ENCODE peak calls at places on chromosomes 11 and 22, in six cellular contexts. Y is hepatocyte, N is fibroblast of lung, Q is PC-3, W is neuronal stem cell, O is H9. Z is an unnamed sample.

GRCh38 chr11:26930518-26931247 is 63.2 kb upstream of the FIBIN start:
- DNase-seq in Y (peak; percentile 16), N (peak; percentile 49), Q (no peak), W (no peak), O (no peak), Z (no peak)

GRCh38 chr22:24965822-24966626 is 13.5 kb downstream of the KIAA1671 start:
- DNase-seq in Y (no peak), N (no peak), Q (peak; percentile 58), W (no peak), O (no peak), Z (no peak)

GRCh38 chr22:22930571-22931556 is 43.2 kb downstream of the IGLL5 start:
- DNase-seq in Y (no peak), N (no peak), Q (no peak), W (no peak), O (no peak), Z (no peak)

GRCh38 chr11:74720596-74721478 is 10.4 kb downstream of the CHRDL2 start:
- DNase-seq in Y (peak; percentile 33), N (peak; percentile 87), Q (no peak), W (no peak), O (no peak), Z (no peak)

GRCh38 chr11:116073854-116074837 is 569.9 kb upstream of the CADM1 start:
- DNase-seq in Y (peak; percentile 63), N (no peak), Q (no peak), W (peak; percentile 76), O (no peak), Z (no peak)

GRCh38 chr11:126359431-126360048 is 4.1 kb downstream of the ST3GAL4 start:
- DNase-seq in Y (peak; percentile 73), N (peak; percentile 89), Q (no peak), W (no peak), O (no peak), Z (peak; percentile 96)

GRCh38 chr22:42754658-42755057 is 34.0 kb upstream of the A4GALT start:
- DNase-seq in Y (peak; percentile 53), N (peak; percentile 91), Q (peak; percentile 23), W (no peak), O (no peak), Z (peak; percentile 96)

GRCh38 chr11:110119317-110119716 is 26.1 kb downstream of the ZC3H12C start:
- DNase-seq in Y (no peak), N (no peak), Q (no peak), W (no peak), O (no peak), Z (no peak)

GRCh38 chr11:12827929-12828812 is 153.9 kb downstream of the TEAD1 start:
- DNase-seq in Y (peak; percentile 67), N (peak; percentile 89), Q (peak; percentile 69), W (peak; percentile 73), O (peak; percentile 63), Z (peak; percentile 88)

GRCh38 chr11:79503028-79503427 is 62.2 kb upstream of the TENM4 start:
- DNase-seq in Y (no peak), N (no peak), Q (no peak), W (no peak), O (no peak), Z (no peak)

GRCh38 chr11:20881328-20882079 is 212.1 kb downstream of the NELL1 start:
- DNase-seq in Y (no peak), N (no peak), Q (no peak), W (no peak), O (peak; percentile 39), Z (no peak)

GRCh38 chr11:2929511-2929879 is 275 bp upstream of the PHLDA2 start:
- DNase-seq in Y (peak; percentile 87), N (peak; percentile 77), Q (peak; percentile 81), W (no peak), O (no peak), Z (peak; percentile 100)

GRCh38 chr11:35554491-35555237 is 29.2 kb upstream of the PAMR1 start:
- DNase-seq in Y (no peak), N (no peak), Q (peak; percentile 34), W (no peak), O (no peak), Z (no peak)

GRCh38 chr22:44723801-44724200 is 21.8 kb downstream of the PRR5 start:
- DNase-seq in Y (no peak), N (peak; percentile 46), Q (peak; percentile 39), W (no peak), O (no peak), Z (peak; percentile 87)

GRCh38 chr11:121367434-121367833 is 74.9 kb downstream of the SC5D start:
- DNase-seq in Y (no peak), N (peak; percentile 31), Q (no peak), W (no peak), O (no peak), Z (peak; percentile 44)

GRCh38 chr22:39567135-39567946 is 3.2 kb upstream of the CACNA1I start:
- DNase-seq in Y (no peak), N (no peak), Q (no peak), W (no peak), O (no peak), Z (peak; percentile 65)

GRCh38 chr11:47856186-47856585 is 8.0 kb upstream of the NUP160 start:
- DNase-seq in Y (peak; percentile 17), N (no peak), Q (no peak), W (no peak), O (no peak), Z (peak; percentile 49)

GRCh38 chr11:47980907-47981621 is 705 bp downstream of the PTPRJ start:
- DNase-seq in Y (peak; percentile 81), N (peak; percentile 32), Q (peak; percentile 39), W (peak; percentile 54), O (peak; percentile 45), Z (peak; percentile 97)

GRCh38 chr22:38257170-38257569 is 15.6 kb downstream of the TMEM184B start:
- DNase-seq in Y (no peak), N (peak; percentile 61), Q (peak; percentile 29), W (no peak), O (no peak), Z (peak; percentile 94)

GRCh38 chr11:18312663-18313420 is 9.1 kb downstream of the HPS5 start:
- DNase-seq in Y (no peak), N (no peak), Q (no peak), W (no peak), O (no peak), Z (peak; percentile 54)

GRCh38 chr11:31419138-31419537 is 49.5 kb downstream of the DNAJC24 start:
- DNase-seq in Y (no peak), N (no peak), Q (no peak), W (no peak), O (no peak), Z (no peak)

GRCh38 chr11:31419669-31420068 is 50.0 kb downstream of the DNAJC24 start:
- DNase-seq in Y (no peak), N (peak; percentile 26), Q (peak; percentile 4), W (no peak), O (no peak), Z (peak; percentile 30)

GRCh38 chr11:31417816-31418215 is 48.2 kb downstream of the DNAJC24 start:
- DNase-seq in Y (no peak), N (no peak), Q (no peak), W (no peak), O (no peak), Z (no peak)

GRCh38 chr11:31414338-31414737 is 44.7 kb downstream of the DNAJC24 start:
- DNase-seq in Y (no peak), N (no peak), Q (peak; percentile 40), W (no peak), O (no peak), Z (no peak)

GRCh38 chr11:31417357-31417756 is 47.7 kb downstream of the DNAJC24 start:
- DNase-seq in Y (no peak), N (no peak), Q (no peak), W (no peak), O (no peak), Z (no peak)
- H3K4me2 ChIP-seq in Y (no peak overlapping the region), N (no peak overlapping the region), Q (no peak overlapping the region), W (no peak overlapping the region), O (no peak overlapping the region), Z (no peak overlapping the region)

DNA sequence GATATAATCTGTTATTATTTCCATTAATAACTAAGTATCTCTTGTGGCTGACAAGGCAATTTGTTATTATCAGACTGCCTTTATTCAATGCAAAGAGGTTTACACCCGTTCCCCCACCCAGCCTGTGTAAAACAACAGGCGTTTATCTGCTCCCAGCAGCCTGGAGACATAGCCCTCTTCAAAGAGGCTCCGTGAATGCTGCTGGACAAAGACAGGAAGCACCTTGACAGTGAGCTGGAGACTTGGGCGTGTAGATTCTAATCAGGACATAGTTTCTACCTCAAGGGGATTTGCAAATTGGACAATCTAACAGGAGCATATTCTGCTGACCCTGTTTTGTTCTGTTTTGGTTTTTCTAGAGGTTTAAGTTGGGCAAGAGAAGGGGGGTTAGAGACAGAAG is 733.0 kb upstream of the KIRREL3 start:
- DNase-seq in Y (no peak), N (no peak), Q (no peak), W (no peak), O (no peak), Z (no peak)
- H2AFZ ChIP-seq in Y (no peak overlapping the region), N (no peak overlapping the region), Q (no peak overlapping the region), W (peak overlapping the region; percentile 43), O (no peak overlapping the region), Z (no peak overlapping the region)

GRCh38 chr11:34407121-34407813 is 31.5 kb upstream of the CAT start:
- DNase-seq in Y (no peak), N (no peak), Q (peak; percentile 79), W (no peak), O (no peak), Z (no peak)

GRCh38 chr11:34405079-34405858 is 33.5 kb upstream of the CAT start:
- DNase-seq in Y (no peak), N (peak; percentile 45), Q (no peak), W (no peak), O (no peak), Z (no peak)

GRCh38 chr11:34406413-34406812 is 32.3 kb upstream of the CAT start:
- DNase-seq in Y (no peak), N (no peak), Q (no peak), W (no peak), O (no peak), Z (no peak)

GRCh38 chr11:34411786-34412185 is 26.9 kb upstream of the CAT start:
- DNase-seq in Y (no peak), N (no peak), Q (peak; percentile 60), W (no peak), O (no peak), Z (no peak)

DNA sequence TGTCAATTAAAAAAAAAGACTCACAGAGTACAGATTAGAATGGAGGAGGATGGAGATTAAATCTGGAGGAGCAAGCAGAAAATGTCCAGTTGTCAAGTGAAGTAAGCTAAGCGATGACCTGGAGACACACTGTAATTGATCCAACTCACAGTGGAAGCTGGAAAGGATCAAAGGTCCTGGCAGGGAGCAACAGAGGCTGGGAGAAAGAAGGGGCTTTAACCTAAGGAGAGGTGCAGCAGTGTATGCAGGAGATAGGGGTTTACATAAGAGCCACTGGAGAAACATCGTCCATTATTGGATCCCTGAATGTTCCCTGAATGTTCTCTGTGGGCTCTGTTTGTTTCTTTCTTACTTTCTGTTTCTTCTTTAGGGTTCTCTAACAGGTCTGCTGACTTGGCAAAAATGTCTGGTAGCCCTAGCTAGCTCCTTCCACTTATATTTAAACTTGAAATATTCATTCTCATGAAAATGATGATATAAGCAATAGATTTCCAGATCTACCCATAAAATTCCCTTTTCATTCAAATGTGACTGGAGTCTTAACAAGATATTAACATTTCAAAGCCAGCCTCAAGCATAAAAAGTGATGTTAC is 30.1 kb upstream of the CAT start:
- DNase-seq in Y (no peak), N (no peak), Q (no peak), W (no peak), O (no peak), Z (no peak)
- H3K4me2 ChIP-seq in Y (no peak overlapping the region), N (no peak overlapping the region), Q (no peak overlapping the region), W (no peak overlapping the region), O (no peak overlapping the region), Z (no peak overlapping the region)

GRCh38 chr11:103450241-103450640 is 341.0 kb downstream of the DYNC2H1 start:
- DNase-seq in Y (no peak), N (peak; percentile 73), Q (no peak), W (no peak), O (no peak), Z (no peak)

GRCh38 chr11:103448966-103449365 is 339.7 kb downstream of the DYNC2H1 start:
- DNase-seq in Y (no peak), N (no peak), Q (no peak), W (no peak), O (no peak), Z (peak; percentile 1)

GRCh38 chr11:103453901-103454300 is 344.7 kb downstream of the DYNC2H1 start:
- DNase-seq in Y (no peak), N (no peak), Q (no peak), W (no peak), O (no peak), Z (no peak)
- H2AFZ ChIP-seq in Y (no peak overlapping the region), N (no peak overlapping the region), Q (no peak overlapping the region), W (no peak overlapping the region), O (no peak overlapping the region), Z (no peak overlapping the region)

Z was measured in osteoblast.